ENCODE peak calls at places on chromosomes 5 and 9, in ten cellular contexts. One of them, this sample, is unnamed.

GRCh38 chr9:82934949-82935348 is 128.0 kb downstream of the RASEF start:
- DNase-seq in transverse colon: no peak
- DNase-seq in sigmoid colon: no peak
- DNase-seq in A549: peak; percentile 96
- DNase-seq in K562: no peak
- DNase-seq in esophagus muscularis mucosa: no peak
- DNase-seq in H1: no peak
- DNase-seq in stomach: no peak
- DNase-seq in SK-N-SH: no peak
- DNase-seq in upper lobe of left lung: no peak
- DNase-seq in this sample: no peak

GRCh38 chr5:152505442-152506042 is 100.5 kb upstream of the NMUR2 start:
- DNase-seq in transverse colon: peak; percentile 57
- DNase-seq in sigmoid colon: no peak
- DNase-seq in A549: peak; percentile 63
- DNase-seq in K562: peak; percentile 16
- DNase-seq in esophagus muscularis mucosa: no peak
- DNase-seq in H1: no peak
- DNase-seq in stomach: peak; percentile 68
- DNase-seq in SK-N-SH: peak; percentile 44
- DNase-seq in upper lobe of left lung: peak; percentile 40
- DNase-seq in this sample: no peak

GRCh38 chr5:133400120-133400519 is 212.2 kb downstream of the FSTL4 start:
- DNase-seq in transverse colon: no peak
- DNase-seq in sigmoid colon: no peak
- DNase-seq in A549: no peak
- DNase-seq in K562: no peak
- DNase-seq in esophagus muscularis mucosa: peak; percentile 81
- DNase-seq in H1: no peak
- DNase-seq in stomach: no peak
- DNase-seq in SK-N-SH: no peak
- DNase-seq in upper lobe of left lung: no peak
- DNase-seq in this sample: no peak

GRCh38 chr5:8316608-8317007 is 447.7 kb downstream of the MTRR start:
- DNase-seq in transverse colon: no peak
- DNase-seq in sigmoid colon: no peak
- DNase-seq in A549: no peak
- DNase-seq in K562: no peak
- DNase-seq in esophagus muscularis mucosa: no peak
- DNase-seq in H1: no peak
- DNase-seq in stomach: no peak
- DNase-seq in SK-N-SH: no peak
- DNase-seq in upper lobe of left lung: no peak
- DNase-seq in this sample: no peak

GRCh38 chr5:149284501-149284900 is 12.8 kb downstream of the AFAP1L1 start:
- DNase-seq in transverse colon: no peak
- DNase-seq in sigmoid colon: peak; percentile 74
- DNase-seq in A549: no peak
- DNase-seq in K562: no peak
- DNase-seq in esophagus muscularis mucosa: peak; percentile 93
- DNase-seq in H1: no peak
- DNase-seq in stomach: no peak
- DNase-seq in SK-N-SH: no peak
- DNase-seq in upper lobe of left lung: no peak
- DNase-seq in this sample: no peak

GRCh38 chr5:139745121-139745799 is 50.3 kb upstream of the PSD2 start:
- DNase-seq in transverse colon: no peak
- DNase-seq in sigmoid colon: peak; percentile 76
- DNase-seq in A549: peak; percentile 75
- DNase-seq in K562: peak; percentile 75
- DNase-seq in esophagus muscularis mucosa: no peak
- DNase-seq in H1: no peak
- DNase-seq in stomach: no peak
- DNase-seq in SK-N-SH: no peak
- DNase-seq in upper lobe of left lung: no peak
- DNase-seq in this sample: no peak

GRCh38 chr5:135217669-135218485 is 181.2 kb downstream of the MACROH2A1 start:
- DNase-seq in transverse colon: no peak
- DNase-seq in sigmoid colon: no peak
- DNase-seq in A549: no peak
- DNase-seq in K562: peak; percentile 55
- DNase-seq in esophagus muscularis mucosa: peak; percentile 86
- DNase-seq in H1: no peak
- DNase-seq in stomach: no peak
- DNase-seq in SK-N-SH: no peak
- DNase-seq in upper lobe of left lung: no peak
- DNase-seq in this sample: no peak

GRCh38 chr9:130664191-130665028 is at the start of gene PRDM12:
- DNase-seq in transverse colon: no peak
- DNase-seq in sigmoid colon: no peak
- DNase-seq in A549: peak; percentile 47
- DNase-seq in K562: no peak
- DNase-seq in esophagus muscularis mucosa: no peak
- DNase-seq in H1: no peak
- DNase-seq in stomach: no peak
- DNase-seq in SK-N-SH: peak; percentile 58
- DNase-seq in upper lobe of left lung: no peak
- DNase-seq in this sample: no peak

GRCh38 chr9:135335691-135336181 is 143.8 kb upstream of the PPP1R26 start:
- DNase-seq in transverse colon: no peak
- DNase-seq in sigmoid colon: peak; percentile 34
- DNase-seq in A549: no peak
- DNase-seq in K562: no peak
- DNase-seq in esophagus muscularis mucosa: no peak
- DNase-seq in H1: no peak
- DNase-seq in stomach: peak; percentile 25
- DNase-seq in SK-N-SH: peak; percentile 13
- DNase-seq in upper lobe of left lung: peak; percentile 12
- DNase-seq in this sample: no peak

GRCh38 chr5:3353561-3353960 is 242.1 kb upstream of the IRX1 start:
- DNase-seq in transverse colon: no peak
- DNase-seq in sigmoid colon: peak; percentile 14
- DNase-seq in A549: no peak
- DNase-seq in K562: no peak
- DNase-seq in esophagus muscularis mucosa: no peak
- DNase-seq in H1: no peak
- DNase-seq in stomach: peak; percentile 9
- DNase-seq in SK-N-SH: no peak
- DNase-seq in upper lobe of left lung: no peak
- DNase-seq in this sample: no peak
- TF ChIP-seq EP300 in transverse colon: no peak
- TF ChIP-seq EP300 in sigmoid colon: no peak
- TF ChIP-seq EP300 in A549: no peak
- TF ChIP-seq EP300 in K562: no peak
- TF ChIP-seq EP300 in esophagus muscularis mucosa: no peak
- TF ChIP-seq EP300 in H1: no peak
- TF ChIP-seq EP300 in stomach: no peak
- TF ChIP-seq EP300 in SK-N-SH: no peak
- TF ChIP-seq EP300 in upper lobe of left lung: no peak
- TF ChIP-seq EP300 in this sample: no peak

GRCh38 chr5:145743396-145744061 is 91.6 kb downstream of the PRELID2 start:
- DNase-seq in transverse colon: no peak
- DNase-seq in sigmoid colon: no peak
- DNase-seq in A549: no peak
- DNase-seq in K562: no peak
- DNase-seq in esophagus muscularis mucosa: no peak
- DNase-seq in H1: no peak
- DNase-seq in stomach: no peak
- DNase-seq in SK-N-SH: no peak
- DNase-seq in upper lobe of left lung: no peak
- DNase-seq in this sample: no peak
- H3K4me1 ChIP-seq in transverse colon: no peaks in the 10 kb centered on the region
- H3K4me1 ChIP-seq in sigmoid colon: no peaks in the 10 kb centered on the region
- H3K4me1 ChIP-seq in A549: no peaks in the 10 kb centered on the region
- H3K4me1 ChIP-seq in K562: no peaks in the 10 kb centered on the region
- H3K4me1 ChIP-seq in esophagus muscularis mucosa: no peaks in the 10 kb centered on the region
- H3K4me1 ChIP-seq in H1: no peaks in the 10 kb centered on the region
- H3K4me1 ChIP-seq in stomach: no peaks in the 10 kb centered on the region
- H3K4me1 ChIP-seq in SK-N-SH: no peaks in the 10 kb centered on the region
- H3K4me1 ChIP-seq in upper lobe of left lung: no peaks in the 10 kb centered on the region
- H3K4me1 ChIP-seq in this sample: no peaks in the 10 kb centered on the region

GRCh38 chr9:34653131-34653530 is 1.1 kb downstream of the IL11RA start:
- DNase-seq in transverse colon: no peak
- DNase-seq in sigmoid colon: no peak
- DNase-seq in A549: no peak
- DNase-seq in K562: no peak
- DNase-seq in esophagus muscularis mucosa: no peak
- DNase-seq in H1: no peak
- DNase-seq in stomach: no peak
- DNase-seq in SK-N-SH: peak; percentile 48
- DNase-seq in upper lobe of left lung: no peak
- DNase-seq in this sample: no peak

GRCh38 chr9:34650816-34651215 is 1.2 kb upstream of the IL11RA start:
- DNase-seq in transverse colon: no peak
- DNase-seq in sigmoid colon: no peak
- DNase-seq in A549: no peak
- DNase-seq in K562: no peak
- DNase-seq in esophagus muscularis mucosa: no peak
- DNase-seq in H1: no peak
- DNase-seq in stomach: no peak
- DNase-seq in SK-N-SH: peak; percentile 88
- DNase-seq in upper lobe of left lung: no peak
- DNase-seq in this sample: peak; percentile 69

GRCh38 chr9:34652608-34653007 is 623 bp downstream of the IL11RA start:
- DNase-seq in transverse colon: no peak
- DNase-seq in sigmoid colon: no peak
- DNase-seq in A549: no peak
- DNase-seq in K562: no peak
- DNase-seq in esophagus muscularis mucosa: no peak
- DNase-seq in H1: no peak
- DNase-seq in stomach: no peak
- DNase-seq in SK-N-SH: no peak
- DNase-seq in upper lobe of left lung: no peak
- DNase-seq in this sample: no peak

GRCh38 chr9:34651876-34652602 is at the start of gene IL11RA:
- DNase-seq in transverse colon: peak; percentile 90
- DNase-seq in sigmoid colon: peak; percentile 97
- DNase-seq in A549: peak; percentile 91
- DNase-seq in K562: peak; percentile 94
- DNase-seq in esophagus muscularis mucosa: peak; percentile 96
- DNase-seq in H1: peak; percentile 81
- DNase-seq in stomach: peak; percentile 69
- DNase-seq in SK-N-SH: no peak
- DNase-seq in upper lobe of left lung: peak; percentile 92
- DNase-seq in this sample: peak; percentile 92

GRCh38 chr9:34651286-34651685 is 699 bp upstream of the IL11RA start:
- DNase-seq in transverse colon: peak; percentile 47
- DNase-seq in sigmoid colon: peak; percentile 81
- DNase-seq in A549: no peak
- DNase-seq in K562: no peak
- DNase-seq in esophagus muscularis mucosa: no peak
- DNase-seq in H1: no peak
- DNase-seq in stomach: peak; percentile 71
- DNase-seq in SK-N-SH: no peak
- DNase-seq in upper lobe of left lung: no peak
- DNase-seq in this sample: peak; percentile 54
- H3K27ac ChIP-seq in transverse colon: peak overlapping the region; percentile 85
- H3K27ac ChIP-seq in sigmoid colon: peak overlapping the region; percentile 87
- H3K27ac ChIP-seq in A549: peak overlapping the region; percentile 89
- H3K27ac ChIP-seq in K562: peak overlapping the region; percentile 72
- H3K27ac ChIP-seq in esophagus muscularis mucosa: peak overlapping the region; percentile 83
- H3K27ac ChIP-seq in H1: no peak overlapping the region
- H3K27ac ChIP-seq in stomach: peak overlapping the region; percentile 84
- H3K27ac ChIP-seq in SK-N-SH: peak overlapping the region; percentile 96
- H3K27ac ChIP-seq in upper lobe of left lung: peak overlapping the region; percentile 86
- H3K27ac ChIP-seq in this sample: peak overlapping the region; percentile 81

GRCh38 chr9:71352837-71353236 is 231.4 kb upstream of the TRPM3 start:
- DNase-seq in transverse colon: no peak
- DNase-seq in sigmoid colon: no peak
- DNase-seq in A549: no peak
- DNase-seq in K562: no peak
- DNase-seq in esophagus muscularis mucosa: no peak
- DNase-seq in H1: no peak
- DNase-seq in stomach: no peak
- DNase-seq in SK-N-SH: no peak
- DNase-seq in upper lobe of left lung: no peak
- DNase-seq in this sample: no peak

GRCh38 chr9:71353723-71354122 is 232.3 kb upstream of the TRPM3 start:
- DNase-seq in transverse colon: no peak
- DNase-seq in sigmoid colon: no peak
- DNase-seq in A549: no peak
- DNase-seq in K562: no peak
- DNase-seq in esophagus muscularis mucosa: no peak
- DNase-seq in H1: no peak
- DNase-seq in stomach: no peak
- DNase-seq in SK-N-SH: no peak
- DNase-seq in upper lobe of left lung: no peak
- DNase-seq in this sample: no peak

GRCh38 chr9:71349218-71349617 is 227.8 kb upstream of the TRPM3 start:
- DNase-seq in transverse colon: no peak
- DNase-seq in sigmoid colon: no peak
- DNase-seq in A549: no peak
- DNase-seq in K562: no peak
- DNase-seq in esophagus muscularis mucosa: no peak
- DNase-seq in H1: no peak
- DNase-seq in stomach: no peak
- DNase-seq in SK-N-SH: no peak
- DNase-seq in upper lobe of left lung: no peak
- DNase-seq in this sample: no peak
- TF ChIP-seq EP300 in transverse colon: no peak
- TF ChIP-seq EP300 in sigmoid colon: no peak
- TF ChIP-seq EP300 in A549: no peak
- TF ChIP-seq EP300 in K562: no peak
- TF ChIP-seq EP300 in esophagus muscularis mucosa: no peak
- TF ChIP-seq EP300 in H1: no peak
- TF ChIP-seq EP300 in stomach: no peak
- TF ChIP-seq EP300 in SK-N-SH: no peak
- TF ChIP-seq EP300 in upper lobe of left lung: no peak
- TF ChIP-seq EP300 in this sample: no peak

GRCh38 chr9:91824591-91825339 is 125.3 kb downstream of the ROR2 start:
- DNase-seq in transverse colon: peak; percentile 42
- DNase-seq in sigmoid colon: peak; percentile 85
- DNase-seq in A549: no peak
- DNase-seq in K562: no peak
- DNase-seq in esophagus muscularis mucosa: no peak
- DNase-seq in H1: no peak
- DNase-seq in stomach: no peak
- DNase-seq in SK-N-SH: peak; percentile 88
- DNase-seq in upper lobe of left lung: no peak
- DNase-seq in this sample: no peak
- H3K4me1 ChIP-seq in transverse colon: peaks cover 9% of the 10 kb centered on the region
- H3K4me1 ChIP-seq in sigmoid colon: no peaks in the 10 kb centered on the region
- H3K4me1 ChIP-seq in A549: no peaks in the 10 kb centered on the region
- H3K4me1 ChIP-seq in K562: no peaks in the 10 kb centered on the region
- H3K4me1 ChIP-seq in esophagus muscularis mucosa: no peaks in the 10 kb centered on the region
- H3K4me1 ChIP-seq in H1: no peaks in the 10 kb centered on the region
- H3K4me1 ChIP-seq in stomach: no peaks in the 10 kb centered on the region
- H3K4me1 ChIP-seq in SK-N-SH: no peaks in the 10 kb centered on the region
- H3K4me1 ChIP-seq in upper lobe of left lung: no peaks in the 10 kb centered on the region
- H3K4me1 ChIP-seq in this sample: peaks cover 16% of the 10 kb centered on the region

DNA sequence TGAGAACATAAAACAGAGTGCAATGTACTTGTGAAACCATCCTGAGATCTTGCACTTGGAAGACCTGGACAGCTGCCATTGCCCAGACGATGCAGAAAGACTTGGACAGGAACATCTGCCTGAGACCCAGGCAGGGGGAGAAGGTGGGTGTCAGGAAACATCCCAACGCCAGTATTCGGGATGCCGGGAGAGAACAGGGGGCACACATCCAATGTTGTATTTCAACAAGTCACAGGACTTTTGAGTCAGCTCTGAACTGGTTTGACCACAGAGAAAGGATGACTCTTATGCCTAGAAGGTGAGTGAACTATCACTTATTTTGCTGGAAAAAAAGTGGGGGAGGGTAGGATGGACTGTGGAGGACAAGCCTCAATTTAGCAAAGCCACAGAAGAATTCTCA is 124.6 kb downstream of the ROR2 start:
- DNase-seq in transverse colon: no peak
- DNase-seq in sigmoid colon: peak; percentile 88
- DNase-seq in A549: no peak
- DNase-seq in K562: no peak
- DNase-seq in esophagus muscularis mucosa: no peak
- DNase-seq in H1: no peak
- DNase-seq in stomach: no peak
- DNase-seq in SK-N-SH: no peak
- DNase-seq in upper lobe of left lung: no peak
- DNase-seq in this sample: peak; percentile 25
- H3K27ac ChIP-seq in transverse colon: peak overlapping the region; percentile 45
- H3K27ac ChIP-seq in sigmoid colon: peak overlapping the region; percentile 76
- H3K27ac ChIP-seq in A549: no peak overlapping the region
- H3K27ac ChIP-seq in K562: no peak overlapping the region
- H3K27ac ChIP-seq in esophagus muscularis mucosa: peak overlapping the region; percentile 60
- H3K27ac ChIP-seq in H1: no peak overlapping the region
- H3K27ac ChIP-seq in stomach: peak overlapping the region; percentile 75
- H3K27ac ChIP-seq in SK-N-SH: peak overlapping the region; percentile 83
- H3K27ac ChIP-seq in upper lobe of left lung: no peak overlapping the region
- H3K27ac ChIP-seq in this sample: no peak overlapping the region